ENCODE peak calls at places on chromosome 1, in four cellular contexts. M is CD8-positive, alpha-beta T cell; L is neural progenitor cell; J is SJSA1. E is an unnamed sample.
A peak's percentile ranks its signal among the peaks of the same experiment; 100 is the strongest.

GRCh38 chr1:211384524-211384923 is 57.9 kb downstream of the TRAF5 start:
- DNase-seq in M (no peak), L (no peak), J (no peak), E (no peak)

GRCh38 chr1:1020000-1020404 is at the start of gene AGRN:
- DNase-seq in M (no peak), L (peak; percentile 85), J (no peak), E (no peak)

GRCh38 chr1:116811321-116811720 is 57.1 kb downstream of the CD2 start:
- DNase-seq in M (no peak), L (no peak), J (no peak), E (no peak)

GRCh38 chr1:100343897-100344296 is 8.4 kb upstream of the CDC14A start:
- DNase-seq in M (no peak), L (peak; percentile 9), J (no peak), E (no peak)

GRCh38 chr1:80083892-80084291 is 1077.4 kb upstream of the ADGRL4 start:
- DNase-seq in M (no peak), L (no peak), J (no peak), E (no peak)

GRCh38 chr1:196366817-196367495 is 241.3 kb downstream of the KCNT2 start:
- DNase-seq in M (no peak), L (no peak), J (no peak), E (no peak)

GRCh38 chr1:1205769-1206375 is 520 bp downstream of the TNFRSF18 start:
- DNase-seq in M (no peak), L (no peak), J (no peak), E (no peak)

GRCh38 chr1:94481473-94481933 is 60.1 kb downstream of the F3 start:
- DNase-seq in M (no peak), L (peak; percentile 77), J (peak; percentile 54), E (peak; percentile 80)

GRCh38 chr1:86478747-86479146 is 10.0 kb downstream of the CLCA1 start:
- DNase-seq in M (no peak), L (no peak), J (no peak), E (no peak)

E was measured in SK-MEL-5.